ENCODE peak calls at places on chromosomes 16 and 17, in seven cellular contexts. I, Q, P, O, C, Z and A are unnamed samples.
A peak's percentile ranks its signal among the peaks of the same experiment; 100 is the strongest.

GRCh38 chr17:7336240-7337175 is at the start of gene ACAP1:
- DNase-seq in I (no peak), Q (no peak), P (peak; percentile 89), O (no peak), C (peak; percentile 71), Z (peak; percentile 81), A (no peak)

GRCh38 chr17:75394332-75394918 is 11.1 kb downstream of the GRB2 start:
- DNase-seq in I (no peak), Q (no peak), P (no peak), O (no peak), C (no peak), Z (no peak), A (no peak)

GRCh38 chr16:49862694-49863093 is 6.8 kb upstream of the ZNF423 start:
- DNase-seq in I (no peak), Q (no peak), P (no peak), O (no peak), C (no peak), Z (no peak), A (no peak)

GRCh38 chr16:9047689-9048301 is 43.6 kb upstream of the HAPSTR1 start:
- DNase-seq in I (peak; percentile 95), Q (peak; percentile 85), P (no peak), O (peak; percentile 98), C (peak; percentile 70), Z (no peak), A (peak; percentile 47)

GRCh38 chr16:85284138-85284897 is 172.0 kb upstream of the CIBAR2 start:
- DNase-seq in I (no peak), Q (no peak), P (no peak), O (no peak), C (no peak), Z (no peak), A (no peak)

GRCh38 chr16:89018605-89019158 is 41.7 kb upstream of the CBFA2T3 start:
- DNase-seq in I (peak; percentile 36), Q (peak; percentile 7), P (no peak), O (no peak), C (no peak), Z (no peak), A (no peak)

GRCh38 chr17:73613271-73613941 is 30.8 kb downstream of the SDK2 start:
- DNase-seq in I (no peak), Q (no peak), P (no peak), O (no peak), C (no peak), Z (no peak), A (peak; percentile 83)

GRCh38 chr17:50206604-50207293 is 5.3 kb upstream of the COL1A1 start:
- DNase-seq in I (peak; percentile 87), Q (peak; percentile 57), P (peak; percentile 25), O (no peak), C (no peak), Z (no peak), A (peak; percentile 67)

GRCh38 chr16:10805362-10805761 is 13.2 kb downstream of the TVP23A start:
- DNase-seq in I (no peak), Q (no peak), P (no peak), O (no peak), C (no peak), Z (no peak), A (no peak)

GRCh38 chr17:79192503-79193500 is 118.2 kb downstream of the ENGASE start:
- DNase-seq in I (no peak), Q (peak; percentile 29), P (peak; percentile 21), O (no peak), C (no peak), Z (no peak), A (peak; percentile 90)

GRCh38 chr16:66481081-66481942 is 54.2 kb downstream of the BEAN1 start:
- DNase-seq in I (peak; percentile 61), Q (no peak), P (no peak), O (no peak), C (no peak), Z (no peak), A (no peak)

GRCh38 chr16:22424161-22424937 is 49.9 kb upstream of the CDR2 start:
- DNase-seq in I (peak; percentile 91), Q (no peak), P (no peak), O (no peak), C (no peak), Z (no peak), A (no peak)

GRCh38 chr16:67339453-67339852 is 12.8 kb downstream of the LRRC36 start:
- DNase-seq in I (no peak), Q (no peak), P (no peak), O (peak; percentile 10), C (no peak), Z (no peak), A (no peak)

DNA sequence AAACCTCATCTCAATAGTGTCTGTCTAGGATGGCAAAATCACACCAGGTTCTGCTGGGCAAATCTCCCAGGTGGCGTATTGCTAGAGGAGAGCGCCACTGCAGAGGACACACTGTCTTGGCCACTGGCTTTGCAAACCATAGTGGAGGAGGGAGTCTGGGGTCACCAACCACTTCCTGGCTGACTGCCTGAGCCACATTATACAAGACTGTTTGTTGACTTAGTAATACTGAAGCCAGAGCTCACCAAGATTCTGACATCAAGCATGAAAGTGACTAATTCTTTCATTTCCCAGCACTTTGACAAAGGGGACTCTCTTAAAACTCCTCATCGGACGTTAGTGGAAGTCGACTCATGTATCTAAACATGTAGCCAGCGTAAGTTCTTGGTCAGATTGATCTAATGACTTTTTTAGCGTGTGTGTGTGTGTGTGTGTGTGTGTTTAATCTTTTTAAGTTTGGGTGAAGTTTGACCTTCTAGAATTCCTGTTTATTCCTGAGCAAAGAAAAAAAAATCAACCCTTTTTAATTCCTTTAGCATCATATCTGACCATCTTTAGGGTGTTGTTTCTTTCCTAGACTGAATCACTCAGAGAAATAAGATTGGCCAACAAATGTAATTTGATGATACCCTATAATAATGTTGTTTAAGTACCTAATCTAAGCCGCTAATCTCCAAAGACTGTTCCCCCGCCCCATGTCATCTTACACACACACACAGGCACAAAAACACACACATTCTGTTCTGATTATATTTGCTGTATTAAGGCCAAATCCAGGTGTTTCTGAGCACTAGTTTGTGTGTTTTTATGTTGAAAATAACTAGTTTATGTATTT is 13.8 kb downstream of the PITPNC1 start:
- DNase-seq in I (no peak), Q (no peak), P (peak; percentile 66), O (peak; percentile 65), C (peak; percentile 52), Z (peak; percentile 42), A (no peak)
- H3K4me3 ChIP-seq in I (no peak overlapping the region), Q (no peak overlapping the region), P (peak overlapping the region; percentile 7), O (peak overlapping the region; percentile 31), C (no peak overlapping the region), Z (peak overlapping the region; percentile 3), A (no peak overlapping the region)

GRCh38 chr17:33299115-33299514 is 6.0 kb upstream of the ASIC2 start:
- DNase-seq in I (no peak), Q (no peak), P (no peak), O (no peak), C (no peak), Z (no peak), A (no peak)
- H3K27me3 ChIP-seq in I (no peaks in the 10 kb centered on the region), Q (peaks cover 96% of the 10 kb centered on the region), P (no peaks in the 10 kb centered on the region), O (peaks cover 10% of the 10 kb centered on the region), C (peaks cover 24% of the 10 kb centered on the region), Z (peaks cover 3% of the 10 kb centered on the region), A (peaks cover 40% of the 10 kb centered on the region)

GRCh38 chr16:73056383-73056782 is 8.5 kb upstream of the ZFHX3 start:
- DNase-seq in I (no peak), Q (no peak), P (no peak), O (no peak), C (no peak), Z (no peak), A (no peak)
- H3K4me3 ChIP-seq in I (peak overlapping the region; percentile 64), Q (peak overlapping the region; percentile 89), P (no peak overlapping the region), O (peak overlapping the region; percentile 72), C (peak overlapping the region; percentile 73), Z (no peak overlapping the region), A (peak overlapping the region; percentile 99)

GRCh38 chr16:79931721-79932120 is 331.2 kb upstream of the MAF start:
- DNase-seq in I (no peak), Q (no peak), P (no peak), O (no peak), C (no peak), Z (no peak), A (no peak)
- H3K27me3 ChIP-seq in I (no peaks in the 10 kb centered on the region), Q (no peaks in the 10 kb centered on the region), P (no peaks in the 10 kb centered on the region), O (no peaks in the 10 kb centered on the region), C (no peaks in the 10 kb centered on the region), Z (no peaks in the 10 kb centered on the region), A (peaks cover 4% of the 10 kb centered on the region)

GRCh38 chr16:71965223-71965622 is 35.0 kb downstream of the PKD1L3 start:
- DNase-seq in I (no peak), Q (no peak), P (no peak), O (no peak), C (no peak), Z (no peak), A (no peak)
- H3K4me3 ChIP-seq in I (no peak overlapping the region), Q (no peak overlapping the region), P (no peak overlapping the region), O (no peak overlapping the region), C (no peak overlapping the region), Z (no peak overlapping the region), A (no peak overlapping the region)

DNA sequence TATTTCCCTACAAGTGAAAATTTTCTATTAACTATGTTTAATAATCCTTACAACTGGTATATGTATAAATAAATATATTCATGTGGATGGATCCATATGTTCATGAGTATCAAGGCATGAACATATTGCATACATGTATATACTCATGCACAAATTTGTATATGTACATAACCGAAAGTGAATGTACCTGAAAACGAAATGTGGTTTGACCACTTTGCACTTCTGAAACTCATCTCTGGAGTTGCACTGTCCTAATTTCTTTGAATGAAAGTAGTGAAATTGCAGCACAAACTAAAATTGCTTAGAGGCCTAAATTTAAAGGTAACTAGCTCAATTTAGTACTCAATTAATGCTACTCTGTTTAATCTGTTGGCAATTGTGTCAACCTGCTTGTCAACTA is 27.4 kb upstream of the GNAO1 start:
- DNase-seq in I (no peak), Q (no peak), P (no peak), O (no peak), C (no peak), Z (no peak), A (no peak)
- H3K27me3 ChIP-seq in I (no peaks in the 10 kb centered on the region), Q (no peaks in the 10 kb centered on the region), P (no peaks in the 10 kb centered on the region), O (no peaks in the 10 kb centered on the region), C (no peaks in the 10 kb centered on the region), Z (no peaks in the 10 kb centered on the region), A (no peaks in the 10 kb centered on the region)

GRCh38 chr17:29291163-29291752 is 2.7 kb downstream of the NUFIP2 start:
- DNase-seq in I (no peak), Q (no peak), P (peak; percentile 24), O (peak; percentile 18), C (no peak), Z (no peak), A (peak; percentile 78)
- H3K4me3 ChIP-seq in I (peak overlapping the region; percentile 60), Q (peak overlapping the region; percentile 80), P (peak overlapping the region; percentile 54), O (peak overlapping the region; percentile 98), C (peak overlapping the region; percentile 98), Z (peak overlapping the region; percentile 69), A (peak overlapping the region; percentile 96)

GRCh38 chr17:43916385-43916784 is 9.0 kb upstream of the MPP2 start:
- DNase-seq in I (no peak), Q (no peak), P (no peak), O (no peak), C (no peak), Z (no peak), A (no peak)

GRCh38 chr17:43918026-43918389 is 10.7 kb upstream of the MPP2 start:
- DNase-seq in I (no peak), Q (no peak), P (no peak), O (no peak), C (no peak), Z (no peak), A (no peak)

GRCh38 chr17:43915561-43915960 is 8.2 kb upstream of the MPP2 start:
- DNase-seq in I (no peak), Q (no peak), P (no peak), O (no peak), C (no peak), Z (no peak), A (no peak)

GRCh38 chr17:43917016-43917347 is 9.6 kb upstream of the MPP2 start:
- DNase-seq in I (no peak), Q (no peak), P (no peak), O (no peak), C (no peak), Z (no peak), A (no peak)

GRCh38 chr17:43917348-43918025 is 10.2 kb upstream of the MPP2 start:
- DNase-seq in I (no peak), Q (peak; percentile 43), P (peak; percentile 50), O (no peak), C (peak; percentile 65), Z (peak; percentile 30), A (peak; percentile 45)
- H3K27me3 ChIP-seq in I (no peaks in the 10 kb centered on the region), Q (peaks cover 4% of the 10 kb centered on the region), P (no peaks in the 10 kb centered on the region), O (peaks cover 59% of the 10 kb centered on the region), C (peaks cover 8% of the 10 kb centered on the region), Z (no peaks in the 10 kb centered on the region), A (peaks cover 5% of the 10 kb centered on the region)